ENCODE peak calls at places on chromosomes 3 and 15, in eight cellular contexts. C, D, H, I, P, J, E and S are unnamed samples.

GRCh38 chr3:61819861-61820260 is 258.5 kb downstream of the PTPRG start:
- DNase-seq in C (no peak), D (no peak), H (no peak), I (no peak), P (no peak), J (no peak), E (no peak), S (no peak)

GRCh38 chr3:72068621-72069020 is 283.7 kb upstream of the PROK2 start:
- DNase-seq in C (no peak), D (no peak), H (no peak), I (no peak), P (no peak), J (no peak), E (no peak), S (no peak)

GRCh38 chr3:17243616-17244015 is 358.9 kb downstream of the PLCL2 start:
- DNase-seq in C (no peak), D (no peak), H (no peak), I (no peak), P (no peak), J (no peak), E (no peak), S (no peak)

GRCh38 chr3:146493761-146494160 is 24.4 kb upstream of the PLSCR2 start:
- DNase-seq in C (no peak), D (no peak), H (no peak), I (no peak), P (no peak), J (no peak), E (no peak), S (no peak)

GRCh38 chr15:26051771-26052685 is 188.9 kb upstream of the ATP10A start:
- DNase-seq in C (no peak), D (no peak), H (no peak), I (no peak), P (no peak), J (no peak), E (no peak), S (no peak)

GRCh38 chr15:57424628-57425405 is 48.5 kb downstream of the CGNL1 start:
- DNase-seq in C (no peak), D (no peak), H (no peak), I (no peak), P (no peak), J (no peak), E (no peak), S (no peak)

GRCh38 chr15:38610748-38611147 is 46.1 kb upstream of the RASGRP1 start:
- DNase-seq in C (no peak), D (no peak), H (no peak), I (no peak), P (no peak), J (no peak), E (no peak), S (no peak)

GRCh38 chr15:45326280-45326679 is 52.1 kb downstream of the GATM start:
- DNase-seq in C (no peak), D (no peak), H (no peak), I (no peak), P (no peak), J (no peak), E (no peak), S (no peak)

GRCh38 chr3:97935842-97936241 is 36.4 kb downstream of the RIOX2 start:
- DNase-seq in C (no peak), D (no peak), H (no peak), I (no peak), P (no peak), J (no peak), E (no peak), S (no peak)

GRCh38 chr3:13107661-13108060 is 34.4 kb upstream of the IQSEC1 start:
- DNase-seq in C (no peak), D (no peak), H (no peak), I (no peak), P (no peak), J (no peak), E (no peak), S (no peak)
- TF ChIP-seq CTCF in C (no peak), D (no peak), H (no peak), I (no peak), P (no peak), J (no peak), E (no peak), S (no peak)

DNA sequence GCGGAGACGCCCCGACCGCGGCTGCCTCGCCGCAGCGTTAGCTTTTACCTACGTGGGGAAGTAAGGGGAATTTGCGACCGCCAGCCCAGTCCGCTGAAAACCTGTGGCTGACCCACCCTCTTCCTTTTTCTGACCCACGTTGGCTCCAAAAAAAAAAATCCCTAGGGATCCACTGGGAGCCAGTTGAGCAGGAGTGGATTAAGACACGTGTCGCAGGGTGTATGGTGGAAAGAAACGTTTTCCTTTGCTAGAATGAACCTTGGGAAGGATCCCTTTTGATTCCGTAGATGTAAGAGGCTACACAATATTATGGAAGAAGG is 575 bp upstream of the PCYT1A start:
- DNase-seq in C (no peak), D (no peak), H (no peak), I (no peak), P (no peak), J (no peak), E (no peak), S (no peak)
- TF ChIP-seq CTCF in C (no peak), D (no peak), H (no peak), I (no peak), P (no peak), J (no peak), E (no peak), S (no peak)

DNA sequence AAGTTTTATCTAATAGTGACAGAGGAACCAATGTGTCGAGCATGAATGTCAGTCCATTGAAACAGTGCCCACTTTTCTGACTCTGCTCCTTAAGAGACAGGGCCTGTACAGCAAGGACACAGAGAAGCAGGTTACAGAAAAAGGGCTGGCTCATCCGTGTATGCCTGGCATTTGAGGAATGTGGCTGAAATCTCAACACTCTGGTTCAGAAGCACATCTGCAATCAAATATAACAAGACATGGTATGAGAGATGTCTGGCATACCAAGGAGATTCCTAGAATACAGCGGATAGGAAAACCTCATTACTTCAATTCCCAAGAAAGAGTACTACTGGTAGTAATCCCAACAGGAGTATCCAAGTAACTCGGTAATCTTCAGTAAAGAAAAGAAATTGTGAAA is 5.9 kb upstream of the B3GNT5 start:
- DNase-seq in C (no peak), D (peak; percentile 74), H (no peak), I (no peak), P (no peak), J (no peak), E (peak; percentile 18), S (no peak)
- TF ChIP-seq CTCF in C (no peak), D (no peak), H (no peak), I (no peak), P (no peak), J (no peak), E (no peak), S (no peak)

GRCh38 chr3:141124715-141125114 is 73.6 kb downstream of the SPSB4 start:
- DNase-seq in C (no peak), D (no peak), H (no peak), I (no peak), P (no peak), J (no peak), E (no peak), S (peak; percentile 54)

GRCh38 chr3:141128126-141128777 is 77.1 kb downstream of the SPSB4 start:
- DNase-seq in C (no peak), D (no peak), H (no peak), I (no peak), P (no peak), J (no peak), E (no peak), S (peak; percentile 65)

GRCh38 chr3:141125351-141125750 is 74.2 kb downstream of the SPSB4 start:
- DNase-seq in C (no peak), D (no peak), H (no peak), I (no peak), P (no peak), J (no peak), E (no peak), S (peak; percentile 40)

GRCh38 chr3:141127344-141128125 is 76.4 kb downstream of the SPSB4 start:
- DNase-seq in C (no peak), D (no peak), H (no peak), I (no peak), P (no peak), J (peak; percentile 44), E (no peak), S (peak; percentile 77)

GRCh38 chr3:141126661-141127343 is 75.7 kb downstream of the SPSB4 start:
- DNase-seq in C (no peak), D (no peak), H (no peak), I (no peak), P (no peak), J (no peak), E (no peak), S (peak; percentile 80)
- TF ChIP-seq CTCF in C (no peak), D (no peak), H (no peak), I (no peak), P (no peak), J (no peak), E (no peak), S (no peak)

GRCh38 chr3:179945569-179945968 is 91.2 kb downstream of the PEX5L start:
- DNase-seq in C (no peak), D (no peak), H (no peak), I (no peak), P (no peak), J (no peak), E (no peak), S (no peak)

GRCh38 chr3:179948740-179949139 is 88.0 kb downstream of the PEX5L start:
- DNase-seq in C (no peak), D (no peak), H (no peak), I (no peak), P (no peak), J (no peak), E (no peak), S (no peak)

GRCh38 chr3:179942560-179943075 is 94.1 kb downstream of the PEX5L start:
- DNase-seq in C (no peak), D (no peak), H (no peak), I (no peak), P (no peak), J (no peak), E (no peak), S (no peak)

GRCh38 chr3:179943097-179943880 is 93.4 kb downstream of the PEX5L start:
- DNase-seq in C (no peak), D (no peak), H (no peak), I (no peak), P (no peak), J (no peak), E (no peak), S (no peak)
- TF ChIP-seq CTCF in C (no peak), D (no peak), H (no peak), I (no peak), P (no peak), J (no peak), E (no peak), S (no peak)

GRCh38 chr3:119681279-119681678 is 4.1 kb upstream of the COX17 start:
- DNase-seq in C (peak; percentile 36), D (no peak), H (peak; percentile 38), I (peak; percentile 44), P (no peak), J (no peak), E (no peak), S (no peak)
- TF ChIP-seq CTCF in C (peak; percentile 42), D (peak; percentile 73), H (peak; percentile 49), I (no peak), P (peak; percentile 31), J (peak; percentile 65), E (peak; percentile 64), S (peak; percentile 64)